ENCODE peak calls at places on chromosomes 2 and 18, in nine cellular contexts. One of them, this sample, is unnamed. For H3K27me3, the result is how much of the 10 kb centered on the place peaks cover.

GRCh38 chr18:59837586-59837985 is 62.2 kb upstream of the PMAIP1 start:
- DNase-seq in foreskin keratinocyte: peak
- DNase-seq in heart right ventricle: peak
- DNase-seq in GM23338: peak
- DNase-seq in tibial nerve: peak
- DNase-seq in upper lobe of right lung: no peak
- DNase-seq in PC-3: peak
- DNase-seq in K562: peak
- DNase-seq in CD4-positive, alpha-beta memory T cell: peak
- DNase-seq in this sample: no peak

GRCh38 chr2:197993363-197993762 is 189.0 kb downstream of the PLCL1 start:
- DNase-seq in K562: no peak
- DNase-seq in tibial nerve: no peak
- DNase-seq in CD4-positive, alpha-beta memory T cell: no peak
- DNase-seq in heart right ventricle: no peak
- DNase-seq in upper lobe of right lung: no peak
- DNase-seq in GM23338: no peak
- DNase-seq in foreskin keratinocyte: no peak
- DNase-seq in PC-3: no peak
- DNase-seq in this sample: no peak

GRCh38 chr18:5817821-5818220 is 77.5 kb downstream of the TMEM200C start:
- DNase-seq in PC-3: no peak
- DNase-seq in K562: no peak
- DNase-seq in upper lobe of right lung: no peak
- DNase-seq in foreskin keratinocyte: no peak
- DNase-seq in CD4-positive, alpha-beta memory T cell: no peak
- DNase-seq in tibial nerve: no peak
- DNase-seq in GM23338: no peak
- DNase-seq in heart right ventricle: no peak
- DNase-seq in this sample: no peak

GRCh38 chr2:30145826-30146336 is 926 bp upstream of the YPEL5 start:
- DNase-seq in heart right ventricle: no peak
- DNase-seq in PC-3: no peak
- DNase-seq in K562: no peak
- DNase-seq in GM23338: no peak
- DNase-seq in tibial nerve: no peak
- DNase-seq in foreskin keratinocyte: no peak
- DNase-seq in CD4-positive, alpha-beta memory T cell: no peak
- DNase-seq in upper lobe of right lung: no peak
- DNase-seq in this sample: no peak

GRCh38 chr2:71282493-71282892 is 49.1 kb upstream of the ZNF638 start:
- DNase-seq in tibial nerve: no peak
- DNase-seq in GM23338: peak
- DNase-seq in K562: no peak
- DNase-seq in upper lobe of right lung: no peak
- DNase-seq in foreskin keratinocyte: no peak
- DNase-seq in CD4-positive, alpha-beta memory T cell: no peak
- DNase-seq in PC-3: no peak
- DNase-seq in heart right ventricle: no peak
- DNase-seq in this sample: no peak

GRCh38 chr2:10124538-10125045 is 2.1 kb downstream of the RRM2 start:
- DNase-seq in heart right ventricle: peak
- DNase-seq in upper lobe of right lung: no peak
- DNase-seq in GM23338: peak
- DNase-seq in CD4-positive, alpha-beta memory T cell: peak
- DNase-seq in K562: no peak
- DNase-seq in PC-3: peak
- DNase-seq in tibial nerve: peak
- DNase-seq in foreskin keratinocyte: no peak
- DNase-seq in this sample: no peak

GRCh38 chr18:76422121-76422520 is 72.9 kb downstream of the ZNF516 start:
- DNase-seq in K562: no peak
- DNase-seq in PC-3: no peak
- DNase-seq in GM23338: no peak
- DNase-seq in heart right ventricle: no peak
- DNase-seq in upper lobe of right lung: peak
- DNase-seq in CD4-positive, alpha-beta memory T cell: no peak
- DNase-seq in foreskin keratinocyte: no peak
- DNase-seq in tibial nerve: no peak
- DNase-seq in this sample: no peak

GRCh38 chr2:160333324-160334027 is 133.4 kb upstream of the ITGB6 start:
- DNase-seq in CD4-positive, alpha-beta memory T cell: no peak
- DNase-seq in upper lobe of right lung: no peak
- DNase-seq in heart right ventricle: no peak
- DNase-seq in K562: no peak
- DNase-seq in PC-3: no peak
- DNase-seq in GM23338: no peak
- DNase-seq in tibial nerve: no peak
- DNase-seq in foreskin keratinocyte: no peak
- DNase-seq in this sample: no peak

GRCh38 chr18:76490701-76491171 is 4.3 kb downstream of the ZNF516 start:
- DNase-seq in tibial nerve: peak
- DNase-seq in heart right ventricle: no peak
- DNase-seq in GM23338: peak
- DNase-seq in PC-3: no peak
- DNase-seq in CD4-positive, alpha-beta memory T cell: peak
- DNase-seq in K562: no peak
- DNase-seq in upper lobe of right lung: peak
- DNase-seq in foreskin keratinocyte: no peak
- DNase-seq in this sample: no peak

GRCh38 chr2:21404827-21405625 is 281.3 kb downstream of the TDRD15 start:
- DNase-seq in CD4-positive, alpha-beta memory T cell: no peak
- DNase-seq in foreskin keratinocyte: no peak
- DNase-seq in tibial nerve: no peak
- DNase-seq in GM23338: no peak
- DNase-seq in K562: no peak
- DNase-seq in upper lobe of right lung: no peak
- DNase-seq in PC-3: no peak
- DNase-seq in heart right ventricle: no peak
- DNase-seq in this sample: no peak

GRCh38 chr2:178782236-178782635 is 25.0 kb downstream of the TTN start:
- DNase-seq in CD4-positive, alpha-beta memory T cell: no peak
- DNase-seq in heart right ventricle: no peak
- DNase-seq in K562: no peak
- DNase-seq in tibial nerve: no peak
- DNase-seq in upper lobe of right lung: no peak
- DNase-seq in GM23338: no peak
- DNase-seq in PC-3: peak
- DNase-seq in foreskin keratinocyte: no peak
- DNase-seq in this sample: no peak

GRCh38 chr2:15189236-15189635 is 371.9 kb downstream of the NBAS start:
- DNase-seq in K562: no peak
- DNase-seq in upper lobe of right lung: no peak
- DNase-seq in CD4-positive, alpha-beta memory T cell: no peak
- DNase-seq in GM23338: peak
- DNase-seq in tibial nerve: no peak
- DNase-seq in foreskin keratinocyte: no peak
- DNase-seq in PC-3: no peak
- DNase-seq in heart right ventricle: no peak
- DNase-seq in this sample: no peak

GRCh38 chr2:222360997-222361396 is 62.2 kb upstream of the PAX3 start:
- DNase-seq in foreskin keratinocyte: no peak
- DNase-seq in K562: no peak
- DNase-seq in heart right ventricle: no peak
- DNase-seq in upper lobe of right lung: no peak
- DNase-seq in PC-3: no peak
- DNase-seq in CD4-positive, alpha-beta memory T cell: no peak
- DNase-seq in tibial nerve: no peak
- DNase-seq in GM23338: no peak
- DNase-seq in this sample: no peak

GRCh38 chr2:165911231-165911630 is 42.3 kb downstream of the TTC21B start:
- DNase-seq in GM23338: no peak
- DNase-seq in foreskin keratinocyte: peak
- DNase-seq in tibial nerve: no peak
- DNase-seq in K562: no peak
- DNase-seq in heart right ventricle: no peak
- DNase-seq in CD4-positive, alpha-beta memory T cell: no peak
- DNase-seq in PC-3: no peak
- DNase-seq in upper lobe of right lung: no peak
- DNase-seq in this sample: no peak

DNA sequence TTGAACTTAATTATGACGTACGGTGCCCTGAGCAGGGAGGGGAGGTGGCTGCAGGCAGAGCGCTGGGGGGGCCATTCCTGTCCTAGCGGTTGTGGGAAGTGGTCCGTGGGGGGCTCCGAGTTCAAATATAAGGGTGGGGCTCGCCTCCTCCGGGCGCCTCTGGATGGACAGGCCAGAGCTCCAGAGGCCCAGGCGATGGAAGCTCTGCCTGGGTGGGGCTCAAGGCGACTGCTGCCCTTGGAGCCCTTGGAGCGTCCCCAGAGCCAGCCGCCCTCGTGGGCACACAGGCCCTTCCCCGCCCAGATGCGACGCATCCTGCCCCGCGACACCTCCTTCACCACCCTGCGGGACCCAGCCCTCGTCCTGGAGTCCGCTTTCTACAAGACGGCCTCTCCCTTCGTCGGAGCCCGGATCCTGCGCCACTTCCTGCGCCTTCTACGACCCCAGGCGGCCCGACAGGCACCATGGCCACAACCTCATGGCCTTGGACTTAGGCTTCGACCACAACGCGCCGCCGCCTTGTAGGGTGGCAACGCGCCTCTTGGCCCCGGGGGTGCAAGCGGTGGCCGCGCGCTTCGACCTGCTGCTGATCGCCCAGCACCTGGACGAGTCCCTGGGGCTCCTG is 10.5 kb downstream of the AQP12B start:
- DNase-seq in K562: no peak
- DNase-seq in tibial nerve: no peak
- DNase-seq in GM23338: peak
- DNase-seq in upper lobe of right lung: no peak
- DNase-seq in CD4-positive, alpha-beta memory T cell: no peak
- DNase-seq in foreskin keratinocyte: no peak
- DNase-seq in heart right ventricle: no peak
- DNase-seq in PC-3: no peak
- DNase-seq in this sample: no peak
- H3K27me3 ChIP-seq in K562: under half
- H3K27me3 ChIP-seq in tibial nerve: under half
- H3K27me3 ChIP-seq in GM23338: under half
- H3K27me3 ChIP-seq in upper lobe of right lung: under half
- H3K27me3 ChIP-seq in CD4-positive, alpha-beta memory T cell: under half
- H3K27me3 ChIP-seq in foreskin keratinocyte: half or more
- H3K27me3 ChIP-seq in heart right ventricle: under half
- H3K27me3 ChIP-seq in PC-3: under half
- H3K27me3 ChIP-seq in this sample: under half

GRCh38 chr2:216507220-216508143 is 8.8 kb downstream of the RPL37A start:
- DNase-seq in GM23338: no peak
- DNase-seq in K562: no peak
- DNase-seq in upper lobe of right lung: no peak
- DNase-seq in heart right ventricle: no peak
- DNase-seq in tibial nerve: no peak
- DNase-seq in CD4-positive, alpha-beta memory T cell: no peak
- DNase-seq in foreskin keratinocyte: no peak
- DNase-seq in PC-3: no peak
- DNase-seq in this sample: no peak

GRCh38 chr2:216504376-216504762 is 5.7 kb downstream of the RPL37A start:
- DNase-seq in GM23338: no peak
- DNase-seq in foreskin keratinocyte: no peak
- DNase-seq in PC-3: no peak
- DNase-seq in CD4-positive, alpha-beta memory T cell: no peak
- DNase-seq in upper lobe of right lung: no peak
- DNase-seq in K562: no peak
- DNase-seq in heart right ventricle: no peak
- DNase-seq in tibial nerve: no peak
- DNase-seq in this sample: no peak

GRCh38 chr2:216502776-216503629 is 4.4 kb downstream of the RPL37A start:
- DNase-seq in K562: no peak
- DNase-seq in upper lobe of right lung: no peak
- DNase-seq in GM23338: no peak
- DNase-seq in tibial nerve: no peak
- DNase-seq in PC-3: no peak
- DNase-seq in heart right ventricle: no peak
- DNase-seq in CD4-positive, alpha-beta memory T cell: no peak
- DNase-seq in foreskin keratinocyte: no peak
- DNase-seq in this sample: no peak

GRCh38 chr2:216503697-216504375 is 5.2 kb downstream of the RPL37A start:
- DNase-seq in CD4-positive, alpha-beta memory T cell: no peak
- DNase-seq in PC-3: no peak
- DNase-seq in heart right ventricle: no peak
- DNase-seq in upper lobe of right lung: no peak
- DNase-seq in foreskin keratinocyte: no peak
- DNase-seq in GM23338: no peak
- DNase-seq in tibial nerve: no peak
- DNase-seq in K562: no peak
- DNase-seq in this sample: no peak

GRCh38 chr2:216505133-216506106 is 6.8 kb downstream of the RPL37A start:
- DNase-seq in heart right ventricle: no peak
- DNase-seq in foreskin keratinocyte: no peak
- DNase-seq in upper lobe of right lung: no peak
- DNase-seq in tibial nerve: no peak
- DNase-seq in PC-3: no peak
- DNase-seq in GM23338: no peak
- DNase-seq in K562: no peak
- DNase-seq in CD4-positive, alpha-beta memory T cell: no peak
- DNase-seq in this sample: no peak
- H3K27ac ChIP-seq in heart right ventricle: no peak
- H3K27ac ChIP-seq in foreskin keratinocyte: no peak
- H3K27ac ChIP-seq in upper lobe of right lung: no peak
- H3K27ac ChIP-seq in tibial nerve: no peak
- H3K27ac ChIP-seq in PC-3: no peak
- H3K27ac ChIP-seq in GM23338: peak
- H3K27ac ChIP-seq in K562: no peak
- H3K27ac ChIP-seq in CD4-positive, alpha-beta memory T cell: no peak
- H3K27ac ChIP-seq in this sample: no peak

DNA sequence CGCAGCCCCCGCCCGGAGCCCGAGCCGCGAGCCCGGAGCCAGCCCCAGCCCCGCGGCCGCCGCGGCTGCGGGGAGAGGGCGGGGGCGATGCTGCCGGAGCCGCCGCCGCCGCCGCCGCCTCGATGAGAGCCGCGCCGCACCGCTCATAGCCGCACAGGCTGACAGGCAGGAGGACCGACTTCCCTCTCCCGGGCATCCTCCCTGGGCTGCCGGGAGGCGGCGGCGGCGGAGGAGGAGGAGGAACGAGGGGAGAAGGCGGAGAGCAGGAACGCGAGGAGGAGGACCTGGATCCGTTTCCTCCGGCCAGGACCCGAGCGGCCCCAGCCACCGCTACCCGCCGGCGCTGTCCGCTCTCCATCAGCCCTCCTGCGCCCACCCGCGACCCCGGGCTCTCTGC is 370 bp downstream of the KLHL29 start:
- DNase-seq in tibial nerve: no peak
- DNase-seq in foreskin keratinocyte: no peak
- DNase-seq in GM23338: peak
- DNase-seq in PC-3: peak
- DNase-seq in heart right ventricle: no peak
- DNase-seq in upper lobe of right lung: peak
- DNase-seq in K562: no peak
- DNase-seq in CD4-positive, alpha-beta memory T cell: peak
- DNase-seq in this sample: no peak
- H3K27me3 ChIP-seq in tibial nerve: under half
- H3K27me3 ChIP-seq in foreskin keratinocyte: under half
- H3K27me3 ChIP-seq in GM23338: half or more
- H3K27me3 ChIP-seq in PC-3: under half
- H3K27me3 ChIP-seq in heart right ventricle: half or more
- H3K27me3 ChIP-seq in upper lobe of right lung: under half
- H3K27me3 ChIP-seq in K562: under half
- H3K27me3 ChIP-seq in CD4-positive, alpha-beta memory T cell: under half
- H3K27me3 ChIP-seq in this sample: under half

DNA sequence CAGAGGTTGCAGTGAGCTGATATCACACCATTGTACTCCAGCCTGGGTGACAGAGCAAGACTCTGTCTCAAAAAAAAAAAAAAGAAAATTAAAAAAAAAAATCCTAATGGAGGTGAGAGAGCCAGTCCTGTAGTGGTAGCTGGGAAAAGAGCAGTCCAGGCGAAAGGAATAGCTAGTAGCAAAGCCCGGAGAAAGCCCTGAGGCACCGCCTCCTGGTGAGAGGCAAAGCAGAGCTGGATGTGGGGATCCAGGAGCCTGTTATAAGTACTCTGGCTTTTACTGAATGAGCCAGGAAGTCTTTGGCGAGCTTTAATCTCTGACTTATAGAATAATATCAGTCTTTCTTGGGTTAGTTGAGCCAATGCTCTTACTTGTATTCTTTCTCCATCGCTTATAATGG is 6.6 kb upstream of the KLHL23 start:
- DNase-seq in tibial nerve: no peak
- DNase-seq in heart right ventricle: no peak
- DNase-seq in CD4-positive, alpha-beta memory T cell: no peak
- DNase-seq in K562: no peak
- DNase-seq in GM23338: peak
- DNase-seq in PC-3: no peak
- DNase-seq in foreskin keratinocyte: no peak
- DNase-seq in upper lobe of right lung: no peak
- DNase-seq in this sample: no peak
- H3K27ac ChIP-seq in tibial nerve: no peak
- H3K27ac ChIP-seq in heart right ventricle: no peak
- H3K27ac ChIP-seq in CD4-positive, alpha-beta memory T cell: no peak
- H3K27ac ChIP-seq in K562: no peak
- H3K27ac ChIP-seq in GM23338: no peak
- H3K27ac ChIP-seq in PC-3: no peak
- H3K27ac ChIP-seq in foreskin keratinocyte: no peak
- H3K27ac ChIP-seq in upper lobe of right lung: no peak
- H3K27ac ChIP-seq in this sample: no peak

This sample was measured in thoracic aorta.